ENCODE peak calls at places on chromosome 4, in nine cellular contexts. A, F, I, X, C, M, V, T and W are unnamed samples.

GRCh38 chr4:57119054-57119651 is 9.0 kb upstream of the IGFBP7 start:
- DNase-seq in I (peak; percentile 65), M (no peak), A (no peak), T (peak; percentile 69), X (no peak), C (no peak), V (no peak), F (peak; percentile 45), W (no peak)

GRCh38 chr4:3372933-3373465 is 68.8 kb upstream of the HGFAC start:
- DNase-seq in T (peak; percentile 77), M (no peak), C (no peak), I (no peak), A (no peak), F (peak; percentile 66), V (no peak), X (no peak), W (no peak)

GRCh38 chr4:186657766-186658165 is 65.9 kb downstream of the FAT1 start:
- DNase-seq in M (no peak), A (no peak), F (no peak), X (no peak), V (no peak), T (no peak), C (no peak), I (no peak), W (no peak)

GRCh38 chr4:80271806-80272205 is 5.3 kb downstream of the FGF5 start:
- DNase-seq in F (no peak), X (no peak), M (no peak), T (no peak), I (no peak), C (no peak), A (no peak), V (no peak), W (no peak)

GRCh38 chr4:122119739-122120138 is 32.4 kb upstream of the BLTP1 start:
- DNase-seq in A (no peak), V (no peak), M (no peak), X (no peak), F (no peak), C (no peak), T (no peak), I (no peak), W (no peak)

GRCh38 chr4:67531349-67531748 is 14.0 kb downstream of the CENPC start:
- DNase-seq in X (no peak), I (no peak), V (no peak), C (no peak), M (no peak), T (no peak), A (no peak), F (no peak), W (no peak)

GRCh38 chr4:15695240-15695699 is 7.6 kb upstream of the BST1 start:
- DNase-seq in A (peak; percentile 39), X (no peak), T (no peak), V (no peak), M (no peak), C (no peak), I (no peak), F (no peak), W (no peak)

GRCh38 chr4:39719804-39720580 is 22.1 kb downstream of the UBE2K start:
- DNase-seq in X (no peak), A (no peak), T (no peak), C (no peak), F (no peak), M (no peak), I (no peak), V (no peak), W (no peak)

GRCh38 chr4:35885081-35885480 is 359.2 kb downstream of the ARAP2 start:
- DNase-seq in T (no peak), X (no peak), V (no peak), F (no peak), C (no peak), I (no peak), A (no peak), M (no peak), W (no peak)

GRCh38 chr4:3710451-3711182 is 55.6 kb upstream of the ADRA2C start:
- DNase-seq in X (no peak), I (peak; percentile 29), T (no peak), C (no peak), M (no peak), V (no peak), A (no peak), F (no peak), W (peak; percentile 26)

GRCh38 chr4:111839186-111839585 is 306.1 kb upstream of the FAM241A start:
- DNase-seq in T (no peak), I (no peak), A (no peak), X (no peak), M (no peak), C (no peak), V (no peak), F (no peak), W (no peak)

GRCh38 chr4:3293410-3294391 is 880 bp downstream of the RGS12 start:
- DNase-seq in M (no peak), F (no peak), A (no peak), I (no peak), V (no peak), C (no peak), T (no peak), X (no peak), W (no peak)

GRCh38 chr4:33184684-33185083 is 2464.5 kb downstream of the PCDH7 start:
- DNase-seq in M (no peak), C (no peak), F (no peak), T (no peak), V (no peak), I (no peak), X (no peak), A (no peak), W (no peak)

GRCh38 chr4:138310498-138310897 is 68.3 kb upstream of the SLC7A11 start:
- DNase-seq in T (no peak), A (no peak), X (no peak), I (no peak), M (no peak), F (no peak), V (no peak), C (no peak), W (no peak)

GRCh38 chr4:23884731-23885130 is 5.1 kb downstream of the PPARGC1A start:
- DNase-seq in V (no peak), C (no peak), I (no peak), A (no peak), X (no peak), M (no peak), F (no peak), T (no peak), W (no peak)

GRCh38 chr4:23881674-23882337 is 8.0 kb downstream of the PPARGC1A start:
- DNase-seq in T (no peak), M (no peak), F (no peak), V (no peak), I (no peak), C (no peak), A (no peak), X (no peak), W (no peak)

GRCh38 chr4:23885943-23886590 is 3.8 kb downstream of the PPARGC1A start:
- DNase-seq in X (no peak), A (no peak), V (no peak), T (no peak), M (no peak), C (no peak), I (no peak), F (no peak), W (no peak)

GRCh38 chr4:23882976-23883531 is 6.8 kb downstream of the PPARGC1A start:
- DNase-seq in F (no peak), X (no peak), I (no peak), V (no peak), A (no peak), T (no peak), M (no peak), C (no peak), W (no peak)

GRCh38 chr4:23884261-23884660 is 5.6 kb downstream of the PPARGC1A start:
- DNase-seq in X (no peak), V (no peak), A (no peak), C (no peak), I (no peak), T (no peak), F (no peak), M (no peak), W (no peak)
- H3K4me1 ChIP-seq in X (no peaks in the 10 kb centered on the region), V (peaks cover 5% of the 10 kb centered on the region), A (no peaks in the 10 kb centered on the region), C (no peaks in the 10 kb centered on the region), I (no peaks in the 10 kb centered on the region), T (peaks cover 4% of the 10 kb centered on the region), F (no peaks in the 10 kb centered on the region), M (peaks cover 4% of the 10 kb centered on the region), W (no peaks in the 10 kb centered on the region)

GRCh38 chr4:153137677-153138630 is 66.3 kb upstream of the TRIM2 start:
- DNase-seq in V (no peak), M (no peak), T (no peak), X (no peak), A (no peak), C (no peak), F (no peak), I (no peak), W (no peak)

GRCh38 chr4:153137168-153137567 is 67.1 kb upstream of the TRIM2 start:
- DNase-seq in M (no peak), A (peak; percentile 44), X (no peak), T (peak; percentile 62), V (no peak), F (no peak), C (no peak), I (peak; percentile 73), W (no peak)

GRCh38 chr4:153140294-153140693 is 63.9 kb upstream of the TRIM2 start:
- DNase-seq in C (no peak), T (no peak), X (no peak), I (no peak), V (no peak), A (no peak), M (no peak), F (no peak), W (no peak)

GRCh38 chr4:153141238-153141637 is 63.0 kb upstream of the TRIM2 start:
- DNase-seq in A (no peak), M (no peak), T (no peak), C (no peak), I (no peak), V (no peak), F (no peak), X (no peak), W (no peak)

GRCh38 chr4:153138736-153139135 is 65.5 kb upstream of the TRIM2 start:
- DNase-seq in M (no peak), I (no peak), A (no peak), C (no peak), T (no peak), X (no peak), F (no peak), V (no peak), W (no peak)
- H3K27ac ChIP-seq in M (no peak overlapping the region), I (no peak overlapping the region), A (peak overlapping the region; percentile 78), C (no peak overlapping the region), T (no peak overlapping the region), X (no peak overlapping the region), F (no peak overlapping the region), V (no peak overlapping the region), W (no peak overlapping the region)

DNA sequence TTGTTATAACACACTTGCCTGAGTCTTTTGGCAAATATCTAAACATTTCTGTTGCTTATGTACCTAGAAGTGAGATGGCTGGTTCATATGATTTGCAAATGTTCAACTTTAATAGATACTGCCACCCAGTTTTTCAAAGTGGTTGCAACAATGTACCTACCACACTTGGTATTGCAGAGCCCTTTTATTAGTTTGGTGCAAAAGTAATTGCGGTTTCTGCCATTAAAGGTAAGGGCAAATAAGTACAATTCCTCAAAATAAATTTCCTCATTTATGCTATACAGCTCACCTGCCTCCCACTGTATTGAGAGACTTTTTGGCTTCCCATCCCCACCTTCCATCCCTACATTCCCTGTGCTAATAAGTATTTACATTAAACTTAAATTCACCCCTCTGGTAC is 47.7 kb upstream of the COL25A1 start:
- DNase-seq in M (no peak), V (no peak), A (no peak), C (no peak), X (no peak), T (no peak), F (no peak), I (no peak), W (no peak)
- H3K4me1 ChIP-seq in M (no peaks in the 10 kb centered on the region), V (no peaks in the 10 kb centered on the region), A (no peaks in the 10 kb centered on the region), C (no peaks in the 10 kb centered on the region), X (no peaks in the 10 kb centered on the region), T (no peaks in the 10 kb centered on the region), F (no peaks in the 10 kb centered on the region), I (no peaks in the 10 kb centered on the region), W (no peaks in the 10 kb centered on the region)

GRCh38 chr4:165248102-165248501 is 40.7 kb downstream of the KLHL2 start:
- DNase-seq in I (no peak), A (no peak), M (no peak), X (no peak), V (no peak), F (no peak), T (no peak), C (peak; percentile 56), W (no peak)
- H3K27ac ChIP-seq in I (no peak overlapping the region), A (no peak overlapping the region), M (no peak overlapping the region), X (no peak overlapping the region), V (no peak overlapping the region), F (no peak overlapping the region), T (no peak overlapping the region), C (no peak overlapping the region), W (no peak overlapping the region)